ENCODE peak calls at places on chromosome 7, in four cellular contexts. T is stimulated activated CD4-positive, alpha-beta T cell treated with anti-CD3 and anti-CD28 coated beads, Interleukin-2, amount 100 ng/mL, for 48 hours; J is KBM-7; V is HCEC 1CT. A is an unnamed sample.

GRCh38 chr7:767580-767940 is 40.5 kb upstream of the PRKAR1B start:
- DNase-seq in T (no peak), J (no peak), V (no peak), A (peak; percentile 83)

GRCh38 chr7:38964921-38965320 is 12.8 kb upstream of the POU6F2 start:
- DNase-seq in T (no peak), J (no peak), V (no peak), A (no peak)

GRCh38 chr7:71776726-71777125 is 635.4 kb downstream of the CALN1 start:
- DNase-seq in T (no peak), J (no peak), V (no peak), A (no peak)

GRCh38 chr7:121753965-121754364 is 119.0 kb upstream of the PTPRZ1 start:
- DNase-seq in T (no peak), J (no peak), V (no peak), A (no peak)

GRCh38 chr7:81627565-81628287 is 142.1 kb downstream of the HGF start:
- DNase-seq in T (no peak), J (no peak), V (peak; percentile 96), A (peak; percentile 96)

GRCh38 chr7:25407053-25407452 is 178.8 kb upstream of the NPVF start:
- DNase-seq in T (no peak), J (no peak), V (no peak), A (no peak)

GRCh38 chr7:26413007-26413691 is 121.5 kb downstream of the SNX10 start:
- DNase-seq in T (no peak), J (no peak), V (no peak), A (no peak)

GRCh38 chr7:27183682-27184341 is 1.2 kb downstream of the HOXA11 start:
- DNase-seq in T (no peak), J (no peak), V (peak; percentile 40), A (peak; percentile 38)

GRCh38 chr7:142308326-142308725 is 50.5 kb upstream of the PRSS58 start:
- DNase-seq in T (no peak), J (no peak), V (no peak), A (no peak)

GRCh38 chr7:134780166-134780853 is 876 bp downstream of the CALD1 start:
- DNase-seq in T (no peak), J (no peak), V (peak; percentile 48), A (peak; percentile 49)

GRCh38 chr7:11193131-11193867 is 219.6 kb downstream of the PHF14 start:
- DNase-seq in T (no peak), J (no peak), V (no peak), A (peak; percentile 60)

GRCh38 chr7:30973292-30973691 is 9.5 kb downstream of the GHRHR start:
- DNase-seq in T (no peak), J (no peak), V (no peak), A (no peak)

GRCh38 chr7:47771301-47771989 is 176.8 kb downstream of the PKD1L1 start:
- DNase-seq in T (no peak), J (no peak), V (no peak), A (no peak)

GRCh38 chr7:30648744-30649540 is 33.3 kb downstream of the CRHR2 start:
- DNase-seq in T (no peak), J (no peak), V (no peak), A (no peak)

GRCh38 chr7:150442811-150443210 is 7.6 kb upstream of the GIMAP8 start:
- DNase-seq in T (no peak), J (no peak), V (no peak), A (no peak)

GRCh38 chr7:25911738-25912607 is 240.0 kb upstream of the NFE2L3 start:
- DNase-seq in T (no peak), J (no peak), V (no peak), A (no peak)

GRCh38 chr7:138460649-138461607 is 869 bp downstream of the TRIM24 start:
- DNase-seq in T (peak; percentile 44), J (peak; percentile 76), V (peak; percentile 46), A (peak; percentile 30)

GRCh38 chr7:99404235-99404976 is 4.0 kb downstream of the PDAP1 start:
- DNase-seq in T (no peak), J (no peak), V (no peak), A (peak; percentile 93)

GRCh38 chr7:66771795-66772194 is 31.3 kb downstream of the RABGEF1 start:
- DNase-seq in T (no peak), J (no peak), V (no peak), A (no peak)

GRCh38 chr7:107446988-107447387 is 22.9 kb upstream of the GPR22 start:
- DNase-seq in T (no peak), J (no peak), V (peak; percentile 56), A (peak; percentile 52)

GRCh38 chr7:90579181-90579688 is 16.9 kb upstream of the CDK14 start:
- DNase-seq in T (no peak), J (no peak), V (peak; percentile 65), A (peak; percentile 95)

A was measured in fibroblast of mammary gland.